ENCODE peak calls at places on chromosomes 13 and 19, in seven cellular contexts. One of them, this sample, is unnamed. For H3K4me1 and H3K9me2, the result is how much of the 10 kb centered on the place peaks cover.

GRCh38 chr19:50896591-50897190 is 14.5 kb downstream of the KLK4 start:
- DNase-seq in HCT116: peak
- DNase-seq in GM23338: no peak
- DNase-seq in Karpas-422: peak
- DNase-seq in PC-3: peak
- DNase-seq in PC-9: peak
- DNase-seq in MM.1S: no peak
- DNase-seq in this sample: peak

GRCh38 chr13:65964672-65965071 is 1265.5 kb downstream of the PCDH9 start:
- DNase-seq in Karpas-422: no peak
- DNase-seq in PC-9: no peak
- DNase-seq in GM23338: no peak
- DNase-seq in PC-3: peak
- DNase-seq in MM.1S: no peak
- DNase-seq in HCT116: no peak
- DNase-seq in this sample: no peak

GRCh38 chr13:110261166-110262081 is 45.5 kb downstream of the COL4A1 start:
- DNase-seq in HCT116: no peak
- DNase-seq in PC-3: no peak
- DNase-seq in PC-9: peak
- DNase-seq in GM23338: peak
- DNase-seq in MM.1S: no peak
- DNase-seq in Karpas-422: no peak
- DNase-seq in this sample: no peak

GRCh38 chr19:38079926-38080380 is 144.1 kb downstream of the DPF1 start:
- DNase-seq in PC-9: peak
- DNase-seq in PC-3: peak
- DNase-seq in GM23338: peak
- DNase-seq in Karpas-422: no peak
- DNase-seq in MM.1S: peak
- DNase-seq in HCT116: no peak
- DNase-seq in this sample: peak

GRCh38 chr13:92175330-92175729 is 776.9 kb downstream of the GPC5 start:
- DNase-seq in Karpas-422: peak
- DNase-seq in PC-9: no peak
- DNase-seq in PC-3: peak
- DNase-seq in GM23338: peak
- DNase-seq in HCT116: no peak
- DNase-seq in MM.1S: peak
- DNase-seq in this sample: peak

GRCh38 chr19:14116918-14117578 is 514 bp downstream of the PRKACA start:
- DNase-seq in GM23338: peak
- DNase-seq in Karpas-422: peak
- DNase-seq in PC-3: no peak
- DNase-seq in HCT116: no peak
- DNase-seq in MM.1S: no peak
- DNase-seq in PC-9: no peak
- DNase-seq in this sample: peak

GRCh38 chr19:33702606-33703437 is 81.1 kb downstream of the CHST8 start:
- DNase-seq in PC-3: no peak
- DNase-seq in GM23338: no peak
- DNase-seq in PC-9: no peak
- DNase-seq in Karpas-422: no peak
- DNase-seq in HCT116: no peak
- DNase-seq in MM.1S: no peak
- DNase-seq in this sample: no peak

GRCh38 chr13:75961911-75962310 is 325.8 kb downstream of the LMO7 start:
- DNase-seq in HCT116: no peak
- DNase-seq in PC-3: no peak
- DNase-seq in GM23338: no peak
- DNase-seq in MM.1S: no peak
- DNase-seq in PC-9: no peak
- DNase-seq in Karpas-422: no peak
- DNase-seq in this sample: no peak

GRCh38 chr13:101157261-101157660 is 259.0 kb downstream of the NALCN start:
- DNase-seq in MM.1S: no peak
- DNase-seq in HCT116: no peak
- DNase-seq in PC-3: no peak
- DNase-seq in PC-9: peak
- DNase-seq in GM23338: peak
- DNase-seq in Karpas-422: no peak
- DNase-seq in this sample: no peak

GRCh38 chr19:14271830-14272229 is 65.9 kb upstream of the ADGRL1 start:
- DNase-seq in HCT116: no peak
- DNase-seq in GM23338: no peak
- DNase-seq in PC-9: no peak
- DNase-seq in Karpas-422: no peak
- DNase-seq in MM.1S: no peak
- DNase-seq in PC-3: no peak
- DNase-seq in this sample: no peak

GRCh38 chr19:2166741-2167738 is 3.3 kb downstream of the DOT1L start:
- DNase-seq in PC-3: peak
- DNase-seq in Karpas-422: peak
- DNase-seq in PC-9: peak
- DNase-seq in GM23338: peak
- DNase-seq in HCT116: no peak
- DNase-seq in MM.1S: no peak
- DNase-seq in this sample: no peak

GRCh38 chr13:53143757-53144320 is 115.2 kb downstream of the OLFM4 start:
- DNase-seq in GM23338: no peak
- DNase-seq in HCT116: no peak
- DNase-seq in Karpas-422: no peak
- DNase-seq in PC-9: no peak
- DNase-seq in PC-3: no peak
- DNase-seq in MM.1S: no peak
- DNase-seq in this sample: no peak

GRCh38 chr19:5564930-5565329 is 2.8 kb downstream of the TINCR start:
- DNase-seq in HCT116: no peak
- DNase-seq in MM.1S: no peak
- DNase-seq in Karpas-422: peak
- DNase-seq in PC-9: no peak
- DNase-seq in GM23338: no peak
- DNase-seq in PC-3: no peak
- DNase-seq in this sample: no peak

DNA sequence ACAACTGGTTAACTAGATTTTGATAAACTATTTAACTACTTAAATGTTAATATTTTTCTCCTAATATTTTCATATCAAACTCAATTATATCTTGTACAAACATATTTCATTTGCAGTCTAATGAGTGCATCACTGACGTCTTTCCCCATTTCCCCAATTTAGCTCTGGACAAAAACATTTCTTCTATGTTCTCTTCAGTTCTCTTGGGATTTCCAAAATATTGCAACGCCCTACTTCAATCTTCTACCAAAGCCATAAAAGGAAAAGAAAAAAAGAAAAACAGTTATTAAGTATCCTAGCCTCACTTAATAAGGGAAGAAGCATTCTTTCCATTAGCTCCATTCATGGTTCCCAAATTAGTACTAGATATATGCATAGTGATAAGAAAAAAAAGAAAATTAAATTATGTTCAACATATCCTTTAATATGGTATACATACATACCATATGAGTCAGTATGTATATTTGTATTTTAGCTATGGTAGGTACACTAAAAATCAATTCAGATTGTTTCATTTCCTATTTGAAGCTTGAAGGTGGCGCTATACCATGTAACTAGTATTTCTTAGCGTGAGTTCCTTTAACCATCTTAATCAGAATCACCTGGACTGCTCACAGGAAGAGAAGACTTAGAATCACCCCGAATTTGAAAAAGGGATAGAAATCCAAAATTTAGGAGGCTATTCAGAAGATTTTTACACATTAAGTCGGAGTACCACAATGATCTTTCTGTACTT is 9.9 kb downstream of the FBXL3 start:
- DNase-seq in Karpas-422: no peak
- DNase-seq in GM23338: peak
- DNase-seq in PC-3: no peak
- DNase-seq in PC-9: no peak
- DNase-seq in HCT116: no peak
- DNase-seq in MM.1S: no peak
- DNase-seq in this sample: no peak
- H3K4me1 ChIP-seq in Karpas-422: under half
- H3K4me1 ChIP-seq in GM23338: under half
- H3K4me1 ChIP-seq in PC-3: under half
- H3K4me1 ChIP-seq in PC-9: under half
- H3K4me1 ChIP-seq in HCT116: under half
- H3K4me1 ChIP-seq in MM.1S: under half
- H3K4me1 ChIP-seq in this sample: under half

GRCh38 chr13:113883314-113883811 is 19.5 kb upstream of the GAS6 start:
- DNase-seq in PC-3: no peak
- DNase-seq in MM.1S: no peak
- DNase-seq in PC-9: no peak
- DNase-seq in Karpas-422: no peak
- DNase-seq in HCT116: no peak
- DNase-seq in GM23338: no peak
- DNase-seq in this sample: no peak

GRCh38 chr13:113880651-113881611 is 17.1 kb upstream of the GAS6 start:
- DNase-seq in Karpas-422: no peak
- DNase-seq in GM23338: no peak
- DNase-seq in MM.1S: peak
- DNase-seq in HCT116: no peak
- DNase-seq in PC-3: no peak
- DNase-seq in PC-9: no peak
- DNase-seq in this sample: no peak

GRCh38 chr13:113881614-113882265 is 17.9 kb upstream of the GAS6 start:
- DNase-seq in PC-3: no peak
- DNase-seq in Karpas-422: no peak
- DNase-seq in HCT116: no peak
- DNase-seq in GM23338: no peak
- DNase-seq in PC-9: peak
- DNase-seq in MM.1S: peak
- DNase-seq in this sample: no peak

GRCh38 chr13:113882716-113883115 is 18.8 kb upstream of the GAS6 start:
- DNase-seq in HCT116: no peak
- DNase-seq in Karpas-422: no peak
- DNase-seq in PC-9: no peak
- DNase-seq in GM23338: peak
- DNase-seq in PC-3: no peak
- DNase-seq in MM.1S: no peak
- DNase-seq in this sample: no peak

DNA sequence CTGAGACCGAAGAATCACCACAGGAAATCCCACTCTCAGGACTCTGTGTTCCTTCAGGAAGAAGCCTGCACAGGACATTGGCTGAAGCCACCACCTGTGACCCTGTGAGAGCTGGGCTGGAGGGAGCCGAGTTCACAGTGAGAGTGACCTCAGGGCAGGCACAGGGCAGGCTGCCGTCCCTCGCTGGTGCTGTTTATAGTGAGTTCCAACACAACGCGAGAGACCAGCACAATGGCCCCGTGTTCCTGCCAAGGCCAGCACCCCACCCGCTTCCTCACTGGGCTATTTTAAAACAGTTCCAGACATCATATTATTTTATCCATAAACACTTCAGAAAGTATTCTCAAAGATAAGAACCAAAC is 18.4 kb upstream of the GAS6 start:
- DNase-seq in Karpas-422: no peak
- DNase-seq in GM23338: no peak
- DNase-seq in HCT116: no peak
- DNase-seq in PC-3: no peak
- DNase-seq in MM.1S: peak
- DNase-seq in PC-9: no peak
- DNase-seq in this sample: no peak
- H3K4me2 ChIP-seq in Karpas-422: no peak
- H3K4me2 ChIP-seq in GM23338: no peak
- H3K4me2 ChIP-seq in HCT116: no peak
- H3K4me2 ChIP-seq in PC-3: no peak
- H3K4me2 ChIP-seq in MM.1S: peak
- H3K4me2 ChIP-seq in PC-9: no peak
- H3K4me2 ChIP-seq in this sample: no peak

GRCh38 chr13:25423831-25424230 is 52.1 kb downstream of the ATP8A2 start:
- DNase-seq in MM.1S: no peak
- DNase-seq in HCT116: no peak
- DNase-seq in Karpas-422: no peak
- DNase-seq in PC-3: no peak
- DNase-seq in PC-9: no peak
- DNase-seq in GM23338: no peak
- DNase-seq in this sample: no peak
- H3K9me2 ChIP-seq in MM.1S: under half
- H3K9me2 ChIP-seq in HCT116: under half
- H3K9me2 ChIP-seq in Karpas-422: under half
- H3K9me2 ChIP-seq in PC-3: under half
- H3K9me2 ChIP-seq in PC-9: under half
- H3K9me2 ChIP-seq in GM23338: under half
- H3K9me2 ChIP-seq in this sample: under half

GRCh38 chr19:44687898-44688297 is 11.1 kb upstream of the CEACAM16 start:
- DNase-seq in PC-9: no peak
- DNase-seq in GM23338: no peak
- DNase-seq in Karpas-422: no peak
- DNase-seq in MM.1S: no peak
- DNase-seq in HCT116: no peak
- DNase-seq in PC-3: no peak
- DNase-seq in this sample: no peak
- H3K4me1 ChIP-seq in PC-9: half or more
- H3K4me1 ChIP-seq in GM23338: under half
- H3K4me1 ChIP-seq in Karpas-422: under half
- H3K4me1 ChIP-seq in MM.1S: under half
- H3K4me1 ChIP-seq in HCT116: half or more
- H3K4me1 ChIP-seq in PC-3: under half
- H3K4me1 ChIP-seq in this sample: under half

DNA sequence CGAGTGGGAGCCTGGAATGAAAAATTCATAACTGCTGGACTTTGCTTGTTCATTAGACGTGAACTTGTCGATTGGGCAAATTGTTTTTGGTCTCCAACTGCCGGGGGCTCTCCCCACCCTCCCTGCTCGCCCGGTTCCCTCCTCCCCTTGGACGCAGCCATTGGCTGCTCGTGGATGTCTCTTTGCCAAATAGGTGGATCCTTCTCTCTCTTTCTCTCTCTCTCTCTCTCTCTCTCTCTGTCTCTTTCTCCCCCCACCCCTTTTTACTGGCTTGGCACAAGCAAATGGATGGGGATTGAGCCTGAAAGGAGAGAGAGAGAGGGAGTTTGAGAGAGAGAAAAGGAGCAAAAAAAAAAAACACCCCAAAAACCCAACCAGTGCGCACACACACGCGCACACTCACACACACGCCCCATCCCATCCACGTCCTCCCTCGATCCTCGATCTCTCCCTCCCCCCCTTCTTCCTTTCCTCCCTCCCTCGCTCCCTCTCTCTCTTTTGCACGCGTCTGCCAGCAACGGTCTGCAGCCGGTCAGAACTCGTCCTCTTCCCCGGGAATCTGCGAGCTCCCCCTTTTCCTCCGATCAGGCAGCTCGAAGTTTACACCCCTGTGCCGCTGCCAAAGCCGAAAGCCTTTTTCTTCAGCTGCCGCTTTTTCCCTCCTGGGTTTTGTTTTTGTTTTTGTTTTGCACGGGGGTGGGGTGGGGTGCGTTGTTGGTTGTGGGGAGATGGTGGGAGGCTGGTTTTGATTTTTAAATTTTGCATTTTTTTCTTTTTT is 27.8 kb downstream of the NFIX start:
- DNase-seq in PC-3: peak
- DNase-seq in Karpas-422: no peak
- DNase-seq in PC-9: no peak
- DNase-seq in HCT116: no peak
- DNase-seq in GM23338: peak
- DNase-seq in MM.1S: peak
- DNase-seq in this sample: no peak
- H3K4me2 ChIP-seq in PC-3: peak
- H3K4me2 ChIP-seq in Karpas-422: no peak
- H3K4me2 ChIP-seq in PC-9: no peak
- H3K4me2 ChIP-seq in HCT116: no peak
- H3K4me2 ChIP-seq in GM23338: peak
- H3K4me2 ChIP-seq in MM.1S: peak
- H3K4me2 ChIP-seq in this sample: peak

GRCh38 chr13:21328201-21328600 is 130.9 kb downstream of the ZDHHC20 start:
- DNase-seq in PC-9: no peak
- DNase-seq in PC-3: no peak
- DNase-seq in GM23338: peak
- DNase-seq in HCT116: no peak
- DNase-seq in Karpas-422: no peak
- DNase-seq in MM.1S: no peak
- DNase-seq in this sample: no peak
- H3K9me2 ChIP-seq in PC-9: under half
- H3K9me2 ChIP-seq in PC-3: under half
- H3K9me2 ChIP-seq in GM23338: under half
- H3K9me2 ChIP-seq in HCT116: under half
- H3K9me2 ChIP-seq in Karpas-422: under half
- H3K9me2 ChIP-seq in MM.1S: under half
- H3K9me2 ChIP-seq in this sample: under half

This sample was measured in OCI-LY7.